ENCODE peak calls at places on chromosomes 3 and 15, in eight cellular contexts. One of them, this sample, is unnamed.
A peak's percentile ranks its signal among the peaks of the same experiment; 100 is the strongest.

GRCh38 chr3:61841111-61841845 is 279.9 kb downstream of the PTPRG start:
- DNase-seq in fibroblast of lung: peak; percentile 89
- DNase-seq in colonic mucosa: no peak
- DNase-seq in adrenal gland: no peak
- DNase-seq in A673: no peak
- DNase-seq in Peyer's patch: no peak
- DNase-seq in A549: no peak
- DNase-seq in kidney: no peak
- DNase-seq in this sample: no peak

GRCh38 chr3:120688121-120688520 is 6.1 kb upstream of the HGD start:
- DNase-seq in fibroblast of lung: peak; percentile 34
- DNase-seq in colonic mucosa: no peak
- DNase-seq in adrenal gland: no peak
- DNase-seq in A673: no peak
- DNase-seq in Peyer's patch: no peak
- DNase-seq in A549: no peak
- DNase-seq in kidney: no peak
- DNase-seq in this sample: no peak

GRCh38 chr3:85576091-85576690 is 617.4 kb downstream of the CADM2 start:
- DNase-seq in fibroblast of lung: peak; percentile 70
- DNase-seq in colonic mucosa: peak; percentile 45
- DNase-seq in adrenal gland: peak; percentile 49
- DNase-seq in A673: peak; percentile 79
- DNase-seq in Peyer's patch: peak; percentile 72
- DNase-seq in A549: peak; percentile 69
- DNase-seq in kidney: no peak
- DNase-seq in this sample: peak; percentile 25

GRCh38 chr3:171415070-171415469 is 45.1 kb downstream of the TNIK start:
- DNase-seq in fibroblast of lung: peak; percentile 45
- DNase-seq in colonic mucosa: no peak
- DNase-seq in adrenal gland: no peak
- DNase-seq in A673: no peak
- DNase-seq in Peyer's patch: no peak
- DNase-seq in A549: no peak
- DNase-seq in kidney: no peak
- DNase-seq in this sample: no peak

GRCh38 chr3:111608378-111608777 is 13.2 kb upstream of the ZBED2 start:
- DNase-seq in fibroblast of lung: no peak
- DNase-seq in colonic mucosa: no peak
- DNase-seq in adrenal gland: no peak
- DNase-seq in A673: no peak
- DNase-seq in Peyer's patch: no peak
- DNase-seq in A549: no peak
- DNase-seq in kidney: no peak
- DNase-seq in this sample: no peak

GRCh38 chr3:36784012-36784763 is 19.8 kb upstream of the DCLK3 start:
- DNase-seq in fibroblast of lung: no peak
- DNase-seq in colonic mucosa: no peak
- DNase-seq in adrenal gland: no peak
- DNase-seq in A673: peak; percentile 33
- DNase-seq in Peyer's patch: no peak
- DNase-seq in A549: no peak
- DNase-seq in kidney: no peak
- DNase-seq in this sample: no peak

GRCh38 chr3:66415867-66416428 is 84.9 kb downstream of the LRIG1 start:
- DNase-seq in fibroblast of lung: no peak
- DNase-seq in colonic mucosa: no peak
- DNase-seq in adrenal gland: no peak
- DNase-seq in A673: no peak
- DNase-seq in Peyer's patch: no peak
- DNase-seq in A549: no peak
- DNase-seq in kidney: no peak
- DNase-seq in this sample: no peak

GRCh38 chr15:74959643-74959939 is 3.0 kb upstream of the RPP25 start:
- DNase-seq in fibroblast of lung: no peak
- DNase-seq in colonic mucosa: no peak
- DNase-seq in adrenal gland: no peak
- DNase-seq in A673: no peak
- DNase-seq in Peyer's patch: no peak
- DNase-seq in A549: no peak
- DNase-seq in kidney: no peak
- DNase-seq in this sample: no peak

GRCh38 chr3:99706410-99706809 is 68.0 kb downstream of the COL8A1 start:
- DNase-seq in fibroblast of lung: no peak
- DNase-seq in colonic mucosa: no peak
- DNase-seq in adrenal gland: no peak
- DNase-seq in A673: no peak
- DNase-seq in Peyer's patch: no peak
- DNase-seq in A549: no peak
- DNase-seq in kidney: no peak
- DNase-seq in this sample: no peak

GRCh38 chr3:150787741-150788370 is 24.9 kb upstream of the SIAH2 start:
- DNase-seq in fibroblast of lung: peak; percentile 75
- DNase-seq in colonic mucosa: peak; percentile 86
- DNase-seq in adrenal gland: peak; percentile 87
- DNase-seq in A673: peak; percentile 84
- DNase-seq in Peyer's patch: peak; percentile 93
- DNase-seq in A549: peak; percentile 84
- DNase-seq in kidney: peak; percentile 92
- DNase-seq in this sample: peak; percentile 88

GRCh38 chr3:11195721-11196332 is 41.5 kb downstream of the HRH1 start:
- DNase-seq in fibroblast of lung: peak; percentile 68
- DNase-seq in colonic mucosa: no peak
- DNase-seq in adrenal gland: no peak
- DNase-seq in A673: peak; percentile 14
- DNase-seq in Peyer's patch: no peak
- DNase-seq in A549: no peak
- DNase-seq in kidney: no peak
- DNase-seq in this sample: no peak

GRCh38 chr15:45499426-45499825 is 23.1 kb downstream of the SLC30A4 start:
- DNase-seq in fibroblast of lung: no peak
- DNase-seq in colonic mucosa: no peak
- DNase-seq in adrenal gland: no peak
- DNase-seq in A673: no peak
- DNase-seq in Peyer's patch: no peak
- DNase-seq in A549: no peak
- DNase-seq in kidney: no peak
- DNase-seq in this sample: no peak
- H3K4me1 ChIP-seq in fibroblast of lung: no peaks in the 10 kb centered on the region
- H3K4me1 ChIP-seq in colonic mucosa: no peaks in the 10 kb centered on the region
- H3K4me1 ChIP-seq in adrenal gland: no peaks in the 10 kb centered on the region
- H3K4me1 ChIP-seq in A673: no peaks in the 10 kb centered on the region
- H3K4me1 ChIP-seq in Peyer's patch: no peaks in the 10 kb centered on the region
- H3K4me1 ChIP-seq in A549: no peaks in the 10 kb centered on the region
- H3K4me1 ChIP-seq in kidney: no peaks in the 10 kb centered on the region
- H3K4me1 ChIP-seq in this sample: no peaks in the 10 kb centered on the region

GRCh38 chr15:60272623-60273022 is 125.2 kb downstream of the ANXA2 start:
- DNase-seq in fibroblast of lung: no peak
- DNase-seq in colonic mucosa: no peak
- DNase-seq in adrenal gland: no peak
- DNase-seq in A673: no peak
- DNase-seq in Peyer's patch: no peak
- DNase-seq in A549: no peak
- DNase-seq in kidney: no peak
- DNase-seq in this sample: no peak
- TF ChIP-seq CTCF in fibroblast of lung: no peak
- TF ChIP-seq CTCF in colonic mucosa: no peak
- TF ChIP-seq CTCF in adrenal gland: no peak
- TF ChIP-seq CTCF in A673: peak; percentile 17
- TF ChIP-seq CTCF in Peyer's patch: no peak
- TF ChIP-seq CTCF in A549: no peak
- TF ChIP-seq CTCF in kidney: no peak
- TF ChIP-seq CTCF in this sample: no peak

DNA sequence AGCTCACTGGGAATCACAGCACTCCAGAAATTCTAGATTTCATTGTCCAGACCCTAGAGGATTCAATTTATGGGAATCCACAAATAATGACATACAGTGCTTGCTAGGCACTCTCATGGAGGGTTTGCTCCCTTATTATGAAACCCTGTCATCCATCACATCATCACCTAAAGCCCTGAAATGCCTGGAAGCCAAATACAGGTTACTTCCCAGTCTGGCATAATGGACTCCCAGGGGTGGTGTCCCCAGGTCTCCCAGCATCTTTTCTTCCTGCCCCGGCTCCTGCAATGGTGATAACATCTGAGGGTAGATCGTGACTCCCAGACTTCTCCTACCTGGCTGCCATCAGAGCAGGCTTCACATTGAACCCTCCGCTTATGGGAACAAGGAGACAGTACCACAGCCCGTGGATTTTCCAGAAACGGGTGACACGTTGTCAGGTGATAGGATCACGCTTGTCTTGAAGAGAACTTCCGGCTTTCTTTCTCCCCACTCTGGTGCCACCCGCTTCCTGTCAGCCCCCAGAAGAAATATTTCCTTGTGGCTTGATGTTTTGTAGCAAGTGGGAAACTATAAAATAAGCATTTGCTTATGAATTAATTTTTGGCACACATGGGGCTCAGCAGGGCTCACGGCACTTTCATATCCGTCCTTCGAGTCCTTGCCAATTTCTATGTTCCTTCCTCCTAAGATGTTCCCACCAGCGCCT is 238.7 kb upstream of the BHLHE40 start:
- DNase-seq in fibroblast of lung: peak; percentile 27
- DNase-seq in colonic mucosa: no peak
- DNase-seq in adrenal gland: no peak
- DNase-seq in A673: peak; percentile 33
- DNase-seq in Peyer's patch: no peak
- DNase-seq in A549: no peak
- DNase-seq in kidney: no peak
- DNase-seq in this sample: no peak
- H3K4me3 ChIP-seq in fibroblast of lung: no peak overlapping the region
- H3K4me3 ChIP-seq in colonic mucosa: no peak overlapping the region
- H3K4me3 ChIP-seq in adrenal gland: no peak overlapping the region
- H3K4me3 ChIP-seq in A673: no peak overlapping the region
- H3K4me3 ChIP-seq in Peyer's patch: no peak overlapping the region
- H3K4me3 ChIP-seq in A549: no peak overlapping the region
- H3K4me3 ChIP-seq in kidney: no peak overlapping the region
- H3K4me3 ChIP-seq in this sample: no peak overlapping the region

GRCh38 chr15:76338555-76339301 is 2.2 kb downstream of the ISL2 start:
- DNase-seq in fibroblast of lung: no peak
- DNase-seq in colonic mucosa: no peak
- DNase-seq in adrenal gland: no peak
- DNase-seq in A673: no peak
- DNase-seq in Peyer's patch: no peak
- DNase-seq in A549: no peak
- DNase-seq in kidney: no peak
- DNase-seq in this sample: no peak
- H3K4me1 ChIP-seq in fibroblast of lung: no peaks in the 10 kb centered on the region
- H3K4me1 ChIP-seq in colonic mucosa: peaks cover 41% of the 10 kb centered on the region
- H3K4me1 ChIP-seq in adrenal gland: peaks cover 27% of the 10 kb centered on the region
- H3K4me1 ChIP-seq in A673: peaks cover 35% of the 10 kb centered on the region
- H3K4me1 ChIP-seq in Peyer's patch: peaks cover 4% of the 10 kb centered on the region
- H3K4me1 ChIP-seq in A549: peaks cover 25% of the 10 kb centered on the region
- H3K4me1 ChIP-seq in kidney: peaks cover 26% of the 10 kb centered on the region
- H3K4me1 ChIP-seq in this sample: peaks cover 55% of the 10 kb centered on the region

GRCh38 chr15:68040144-68040543 is 14.0 kb upstream of the PIAS1 start:
- DNase-seq in fibroblast of lung: no peak
- DNase-seq in colonic mucosa: no peak
- DNase-seq in adrenal gland: no peak
- DNase-seq in A673: no peak
- DNase-seq in Peyer's patch: no peak
- DNase-seq in A549: no peak
- DNase-seq in kidney: no peak
- DNase-seq in this sample: no peak

GRCh38 chr15:68042156-68042854 is 11.8 kb upstream of the PIAS1 start:
- DNase-seq in fibroblast of lung: no peak
- DNase-seq in colonic mucosa: peak; percentile 16
- DNase-seq in adrenal gland: no peak
- DNase-seq in A673: no peak
- DNase-seq in Peyer's patch: no peak
- DNase-seq in A549: peak; percentile 56
- DNase-seq in kidney: no peak
- DNase-seq in this sample: no peak

GRCh38 chr15:68047826-68048225 is 6.3 kb upstream of the PIAS1 start:
- DNase-seq in fibroblast of lung: no peak
- DNase-seq in colonic mucosa: no peak
- DNase-seq in adrenal gland: no peak
- DNase-seq in A673: no peak
- DNase-seq in Peyer's patch: no peak
- DNase-seq in A549: peak; percentile 33
- DNase-seq in kidney: no peak
- DNase-seq in this sample: no peak

GRCh38 chr15:68045289-68046265 is 8.5 kb upstream of the PIAS1 start:
- DNase-seq in fibroblast of lung: no peak
- DNase-seq in colonic mucosa: no peak
- DNase-seq in adrenal gland: no peak
- DNase-seq in A673: no peak
- DNase-seq in Peyer's patch: no peak
- DNase-seq in A549: peak; percentile 49
- DNase-seq in kidney: peak; percentile 53
- DNase-seq in this sample: no peak

DNA sequence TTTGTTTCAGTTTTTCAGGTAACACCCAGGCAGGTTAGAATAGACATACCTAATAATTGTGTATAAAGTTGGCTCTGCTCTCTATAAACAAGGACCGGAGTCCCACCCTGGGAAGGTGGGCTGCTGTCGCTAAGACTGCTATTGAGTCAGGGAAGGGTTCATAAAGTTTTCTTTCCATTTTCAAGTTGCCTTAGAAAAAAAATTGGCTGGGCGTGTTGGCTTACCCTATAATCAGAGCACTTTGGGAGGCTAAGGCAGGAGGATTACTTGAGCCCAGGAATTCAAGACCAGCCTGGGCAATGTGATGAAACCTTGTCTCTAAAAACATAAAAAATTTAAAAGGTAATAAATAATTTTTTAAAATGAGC is 11.3 kb upstream of the PIAS1 start:
- DNase-seq in fibroblast of lung: no peak
- DNase-seq in colonic mucosa: no peak
- DNase-seq in adrenal gland: no peak
- DNase-seq in A673: no peak
- DNase-seq in Peyer's patch: no peak
- DNase-seq in A549: no peak
- DNase-seq in kidney: no peak
- DNase-seq in this sample: no peak
- TF ChIP-seq CTCF in fibroblast of lung: no peak
- TF ChIP-seq CTCF in colonic mucosa: no peak
- TF ChIP-seq CTCF in adrenal gland: no peak
- TF ChIP-seq CTCF in A673: no peak
- TF ChIP-seq CTCF in Peyer's patch: no peak
- TF ChIP-seq CTCF in A549: no peak
- TF ChIP-seq CTCF in kidney: no peak
- TF ChIP-seq CTCF in this sample: no peak

This sample was measured in mucosa of descending colon.